ENCODE peak calls at places on chromosomes 6 and 20, in four cellular contexts. One of them, this sample, is unnamed.

GRCh38 chr20:10935658-10936057 is 261.9 kb upstream of the JAG1 start:
- DNase-seq in NCI-H187: no peak
- DNase-seq in activated naive CD8-positive, alpha-beta T cell treated with anti-CD3 and anti-CD28 coated beads, Interleukin-2, amount 50 U/mL, for 24 hours: no peak
- DNase-seq in colonic mucosa: no peak
- DNase-seq in this sample: no peak

GRCh38 chr6:148768646-148769270 is 21.9 kb downstream of the UST start:
- DNase-seq in activated naive CD8-positive, alpha-beta T cell treated with anti-CD3 and anti-CD28 coated beads, Interleukin-2, amount 50 U/mL, for 24 hours: no peak
- DNase-seq in NCI-H187: no peak
- DNase-seq in colonic mucosa: no peak
- DNase-seq in this sample: no peak

GRCh38 chr6:111481836-111482235 is 1.2 kb downstream of the REV3L start:
- DNase-seq in activated naive CD8-positive, alpha-beta T cell treated with anti-CD3 and anti-CD28 coated beads, Interleukin-2, amount 50 U/mL, for 24 hours: no peak
- DNase-seq in colonic mucosa: peak
- DNase-seq in NCI-H187: no peak
- DNase-seq in this sample: no peak

GRCh38 chr20:19259182-19259591 is 46.7 kb downstream of the SLC24A3 start:
- DNase-seq in activated naive CD8-positive, alpha-beta T cell treated with anti-CD3 and anti-CD28 coated beads, Interleukin-2, amount 50 U/mL, for 24 hours: no peak
- DNase-seq in colonic mucosa: no peak
- DNase-seq in NCI-H187: no peak
- DNase-seq in this sample: no peak

GRCh38 chr6:163533443-163533842 is 118.9 kb downstream of the QKI start:
- DNase-seq in colonic mucosa: no peak
- DNase-seq in NCI-H187: no peak
- DNase-seq in activated naive CD8-positive, alpha-beta T cell treated with anti-CD3 and anti-CD28 coated beads, Interleukin-2, amount 50 U/mL, for 24 hours: no peak
- DNase-seq in this sample: no peak

GRCh38 chr20:25248501-25249172 is 752 bp downstream of the PYGB start:
- DNase-seq in colonic mucosa: peak
- DNase-seq in activated naive CD8-positive, alpha-beta T cell treated with anti-CD3 and anti-CD28 coated beads, Interleukin-2, amount 50 U/mL, for 24 hours: peak
- DNase-seq in NCI-H187: no peak
- DNase-seq in this sample: peak

GRCh38 chr6:83352413-83352812 is 78.4 kb downstream of the ME1 start:
- DNase-seq in activated naive CD8-positive, alpha-beta T cell treated with anti-CD3 and anti-CD28 coated beads, Interleukin-2, amount 50 U/mL, for 24 hours: no peak
- DNase-seq in NCI-H187: no peak
- DNase-seq in colonic mucosa: no peak
- DNase-seq in this sample: no peak

GRCh38 chr6:37826993-37827392 is 7.5 kb downstream of the ZFAND3 start:
- DNase-seq in NCI-H187: no peak
- DNase-seq in colonic mucosa: no peak
- DNase-seq in activated naive CD8-positive, alpha-beta T cell treated with anti-CD3 and anti-CD28 coated beads, Interleukin-2, amount 50 U/mL, for 24 hours: no peak
- DNase-seq in this sample: no peak

GRCh38 chr20:44384423-44385027 is 29.0 kb downstream of the HNF4A start:
- DNase-seq in colonic mucosa: peak
- DNase-seq in activated naive CD8-positive, alpha-beta T cell treated with anti-CD3 and anti-CD28 coated beads, Interleukin-2, amount 50 U/mL, for 24 hours: peak
- DNase-seq in NCI-H187: peak
- DNase-seq in this sample: peak

GRCh38 chr6:168080397-168081077 is 1.5 kb upstream of the FRMD1 start:
- DNase-seq in colonic mucosa: no peak
- DNase-seq in activated naive CD8-positive, alpha-beta T cell treated with anti-CD3 and anti-CD28 coated beads, Interleukin-2, amount 50 U/mL, for 24 hours: no peak
- DNase-seq in NCI-H187: no peak
- DNase-seq in this sample: no peak

GRCh38 chr20:56433880-56434255 is 21.8 kb downstream of the CASS4 start:
- DNase-seq in colonic mucosa: no peak
- DNase-seq in activated naive CD8-positive, alpha-beta T cell treated with anti-CD3 and anti-CD28 coated beads, Interleukin-2, amount 50 U/mL, for 24 hours: no peak
- DNase-seq in NCI-H187: no peak
- DNase-seq in this sample: no peak

GRCh38 chr6:89379281-89379680 is 26.8 kb upstream of the UBE2J1 start:
- DNase-seq in activated naive CD8-positive, alpha-beta T cell treated with anti-CD3 and anti-CD28 coated beads, Interleukin-2, amount 50 U/mL, for 24 hours: no peak
- DNase-seq in colonic mucosa: no peak
- DNase-seq in NCI-H187: no peak
- DNase-seq in this sample: no peak

GRCh38 chr6:144063246-144063743 is 32.1 kb downstream of the SF3B5 start:
- DNase-seq in activated naive CD8-positive, alpha-beta T cell treated with anti-CD3 and anti-CD28 coated beads, Interleukin-2, amount 50 U/mL, for 24 hours: no peak
- DNase-seq in colonic mucosa: peak
- DNase-seq in NCI-H187: no peak
- DNase-seq in this sample: peak

GRCh38 chr6:82842721-82843120 is 222.9 kb downstream of the UBE3D start:
- DNase-seq in activated naive CD8-positive, alpha-beta T cell treated with anti-CD3 and anti-CD28 coated beads, Interleukin-2, amount 50 U/mL, for 24 hours: no peak
- DNase-seq in NCI-H187: no peak
- DNase-seq in colonic mucosa: no peak
- DNase-seq in this sample: no peak

GRCh38 chr6:151502499-151502898 is 8.7 kb downstream of the CCDC170 start:
- DNase-seq in activated naive CD8-positive, alpha-beta T cell treated with anti-CD3 and anti-CD28 coated beads, Interleukin-2, amount 50 U/mL, for 24 hours: no peak
- DNase-seq in NCI-H187: no peak
- DNase-seq in colonic mucosa: no peak
- DNase-seq in this sample: no peak

GRCh38 chr6:125842091-125842626 is 51.4 kb downstream of the NCOA7 start:
- DNase-seq in NCI-H187: no peak
- DNase-seq in activated naive CD8-positive, alpha-beta T cell treated with anti-CD3 and anti-CD28 coated beads, Interleukin-2, amount 50 U/mL, for 24 hours: no peak
- DNase-seq in colonic mucosa: no peak
- DNase-seq in this sample: no peak

GRCh38 chr6:43737272-43738081 is 32.5 kb upstream of the VEGFA start:
- DNase-seq in NCI-H187: no peak
- DNase-seq in colonic mucosa: no peak
- DNase-seq in activated naive CD8-positive, alpha-beta T cell treated with anti-CD3 and anti-CD28 coated beads, Interleukin-2, amount 50 U/mL, for 24 hours: no peak
- DNase-seq in this sample: no peak

GRCh38 chr20:36010745-36011326 is 42.4 kb downstream of the CNBD2 start:
- DNase-seq in activated naive CD8-positive, alpha-beta T cell treated with anti-CD3 and anti-CD28 coated beads, Interleukin-2, amount 50 U/mL, for 24 hours: no peak
- DNase-seq in colonic mucosa: no peak
- DNase-seq in NCI-H187: no peak
- DNase-seq in this sample: no peak

GRCh38 chr6:111087871-111088667 is 766 bp downstream of the SLC16A10 start:
- DNase-seq in NCI-H187: no peak
- DNase-seq in colonic mucosa: peak
- DNase-seq in activated naive CD8-positive, alpha-beta T cell treated with anti-CD3 and anti-CD28 coated beads, Interleukin-2, amount 50 U/mL, for 24 hours: peak
- DNase-seq in this sample: peak